ENCODE peak calls at places on chromosome 6, in seven cellular contexts. A, R, T, Q, I, O and F are unnamed samples.

GRCh38 chr6:683742-684440 is 9.0 kb downstream of the EXOC2 start:
- DNase-seq in A (peak; percentile 94), R (peak; percentile 56), T (peak; percentile 87), Q (no peak), I (peak; percentile 86), O (peak; percentile 95), F (peak; percentile 88)

GRCh38 chr6:77620290-77620882 is 32.5 kb upstream of the MEI4 start:
- DNase-seq in A (peak; percentile 7), R (peak; percentile 4), T (peak; percentile 33), Q (peak; percentile 42), I (peak; percentile 62), O (no peak), F (no peak)

GRCh38 chr6:42979523-42980177 is 669 bp upstream of the PEX6 start:
- DNase-seq in A (peak; percentile 67), R (no peak), T (no peak), Q (no peak), I (no peak), O (no peak), F (peak; percentile 45)

GRCh38 chr6:54958446-54958845 is 111.9 kb downstream of the FAM83B start:
- DNase-seq in A (no peak), R (no peak), T (no peak), Q (no peak), I (no peak), O (no peak), F (no peak)

GRCh38 chr6:100228437-100229424 is 234.7 kb upstream of the MCHR2 start:
- DNase-seq in A (peak; percentile 66), R (peak; percentile 74), T (peak; percentile 93), Q (peak; percentile 74), I (peak; percentile 93), O (peak; percentile 46), F (peak; percentile 71)

GRCh38 chr6:152323376-152323775 is 313.8 kb downstream of the SYNE1 start:
- DNase-seq in A (no peak), R (no peak), T (no peak), Q (no peak), I (no peak), O (no peak), F (no peak)

GRCh38 chr6:82361631-82362030 is 2.0 kb upstream of the TPBG start:
- DNase-seq in A (no peak), R (no peak), T (no peak), Q (no peak), I (no peak), O (no peak), F (no peak)

GRCh38 chr6:139262519-139263300 is 29.1 kb downstream of the TXLNB start:
- DNase-seq in A (no peak), R (no peak), T (no peak), Q (no peak), I (no peak), O (no peak), F (peak; percentile 50)

GRCh38 chr6:43298565-43299337 is 691 bp downstream of the SLC22A7 start:
- DNase-seq in A (no peak), R (no peak), T (no peak), Q (no peak), I (no peak), O (no peak), F (no peak)

GRCh38 chr6:159307246-159307790 is 138.1 kb downstream of the FNDC1 start:
- DNase-seq in A (no peak), R (no peak), T (no peak), Q (peak; percentile 22), I (no peak), O (no peak), F (no peak)

GRCh38 chr6:157434349-157435016 is 53.5 kb downstream of the ZDHHC14 start:
- DNase-seq in A (no peak), R (no peak), T (no peak), Q (peak; percentile 14), I (no peak), O (no peak), F (no peak)

GRCh38 chr6:129104131-129104530 is 221.2 kb downstream of the LAMA2 start:
- DNase-seq in A (peak; percentile 27), R (no peak), T (no peak), Q (peak; percentile 97), I (no peak), O (no peak), F (peak; percentile 71)

GRCh38 chr6:44416103-44416502 is 28.6 kb downstream of the CDC5L start:
- DNase-seq in A (peak; percentile 68), R (no peak), T (no peak), Q (no peak), I (no peak), O (no peak), F (peak; percentile 58)

GRCh38 chr6:21595951-21596378 is 2.4 kb downstream of the SOX4 start:
- DNase-seq in A (peak; percentile 21), R (no peak), T (no peak), Q (no peak), I (peak; percentile 69), O (no peak), F (no peak)

GRCh38 chr6:159107451-159108260 is 61.5 kb upstream of the FNDC1 start:
- DNase-seq in A (no peak), R (no peak), T (no peak), Q (no peak), I (no peak), O (no peak), F (no peak)

GRCh38 chr6:4776967-4777925 is 1.0 kb downstream of the CDYL start:
- DNase-seq in A (peak; percentile 57), R (no peak), T (no peak), Q (peak; percentile 58), I (peak; percentile 48), O (no peak), F (peak; percentile 39)

GRCh38 chr6:16762547-16763477 is 1.6 kb upstream of the ATXN1 start:
- DNase-seq in A (peak; percentile 93), R (peak; percentile 27), T (peak; percentile 54), Q (peak; percentile 71), I (peak; percentile 80), O (no peak), F (peak; percentile 97)

GRCh38 chr6:169632841-169633240 is 69.0 kb downstream of the WDR27 start:
- DNase-seq in A (no peak), R (no peak), T (no peak), Q (no peak), I (no peak), O (no peak), F (no peak)

GRCh38 chr6:143346004-143346403 is 104.5 kb downstream of the ADAT2 start:
- DNase-seq in A (no peak), R (no peak), T (no peak), Q (no peak), I (no peak), O (no peak), F (no peak)

GRCh38 chr6:11317885-11318771 is 85.7 kb upstream of the NEDD9 start:
- DNase-seq in A (peak; percentile 98), R (no peak), T (no peak), Q (peak; percentile 98), I (peak; percentile 85), O (no peak), F (peak; percentile 98)

GRCh38 chr6:161644521-161644920 is 370.7 kb upstream of the AGPAT4 start:
- DNase-seq in A (no peak), R (no peak), T (no peak), Q (no peak), I (no peak), O (no peak), F (no peak)

GRCh38 chr6:56244528-56245253 is 2.7 kb downstream of the COL21A1 start:
- DNase-seq in A (no peak), R (no peak), T (no peak), Q (no peak), I (no peak), O (no peak), F (no peak)

GRCh38 chr6:37658121-37658520 is 39.6 kb downstream of the MDGA1 start:
- DNase-seq in A (no peak), R (no peak), T (no peak), Q (no peak), I (no peak), O (no peak), F (no peak)

DNA sequence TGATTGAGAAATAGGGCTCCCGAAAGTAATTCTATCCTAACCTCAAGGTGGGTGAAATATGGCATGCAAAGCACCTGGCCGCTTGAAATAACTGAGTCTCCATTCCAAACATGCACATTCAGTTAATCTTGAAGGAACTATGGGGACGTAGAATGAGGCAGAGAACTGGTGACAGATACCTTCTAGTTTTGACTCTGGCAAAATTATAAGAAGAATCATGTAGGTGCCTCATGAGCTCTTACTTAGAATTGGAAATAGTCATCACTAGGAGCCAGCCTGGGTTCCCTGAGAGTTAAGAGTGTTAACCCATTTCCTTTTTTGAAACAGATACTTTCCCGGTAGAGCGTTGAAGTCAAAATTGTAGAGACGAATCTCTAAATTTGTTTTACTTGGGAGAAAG is 49.3 kb downstream of the RPF2 start:
- DNase-seq in A (no peak), R (no peak), T (no peak), Q (peak; percentile 33), I (no peak), O (no peak), F (no peak)
- H2AK5ac ChIP-seq in A (no peak overlapping the region), R (no peak overlapping the region), T (no peak overlapping the region), Q (no peak overlapping the region), I (no peak overlapping the region), O (no peak overlapping the region), F (no peak overlapping the region)

DNA sequence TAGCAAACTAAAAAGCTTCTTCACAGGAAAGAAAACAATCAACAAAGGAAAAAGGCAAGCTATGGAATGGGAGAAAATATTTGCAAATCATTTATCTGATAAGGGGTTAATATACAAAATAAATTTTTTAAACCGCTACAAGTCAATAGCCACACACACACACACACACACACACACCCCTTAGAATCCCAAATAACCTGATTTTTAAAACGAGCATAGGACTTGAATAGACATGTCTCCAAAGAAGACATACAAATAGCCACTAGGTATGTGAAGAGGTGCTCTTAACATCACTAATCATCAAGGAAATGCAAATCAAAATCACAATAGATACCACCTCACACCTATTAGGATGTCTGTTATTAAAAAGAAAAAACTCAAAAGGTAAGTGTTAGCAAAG is 187.7 kb downstream of the TRIM27 start:
- DNase-seq in A (no peak), R (no peak), T (no peak), Q (no peak), I (no peak), O (no peak), F (no peak)
- H2AK5ac ChIP-seq in A (no peak overlapping the region), R (no peak overlapping the region), T (no peak overlapping the region), Q (no peak overlapping the region), I (no peak overlapping the region), O (no peak overlapping the region), F (no peak overlapping the region)

DNA sequence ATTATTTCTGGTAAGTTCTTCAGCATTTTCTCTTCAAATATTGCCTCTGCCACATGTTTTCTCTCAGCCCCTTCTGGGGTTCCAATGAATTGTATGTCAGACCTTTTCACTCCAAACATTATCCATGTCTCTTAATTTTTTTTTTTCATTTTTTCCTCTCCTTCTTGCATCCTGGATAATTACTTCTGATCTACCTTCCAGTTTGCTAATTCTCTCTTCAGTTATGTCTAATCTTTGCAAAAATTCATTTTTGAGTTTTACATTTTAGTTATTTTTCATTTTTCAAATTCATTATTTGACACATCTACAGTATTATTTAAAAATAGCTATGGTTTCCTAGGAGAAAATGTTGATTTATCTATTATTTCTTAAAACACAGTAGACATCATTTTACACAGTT is 271.7 kb downstream of the TFAP2B start:
- DNase-seq in A (no peak), R (no peak), T (no peak), Q (no peak), I (no peak), O (no peak), F (no peak)
- H2AK5ac ChIP-seq in A (no peak overlapping the region), R (no peak overlapping the region), T (no peak overlapping the region), Q (no peak overlapping the region), I (no peak overlapping the region), O (no peak overlapping the region), F (no peak overlapping the region)

DNA sequence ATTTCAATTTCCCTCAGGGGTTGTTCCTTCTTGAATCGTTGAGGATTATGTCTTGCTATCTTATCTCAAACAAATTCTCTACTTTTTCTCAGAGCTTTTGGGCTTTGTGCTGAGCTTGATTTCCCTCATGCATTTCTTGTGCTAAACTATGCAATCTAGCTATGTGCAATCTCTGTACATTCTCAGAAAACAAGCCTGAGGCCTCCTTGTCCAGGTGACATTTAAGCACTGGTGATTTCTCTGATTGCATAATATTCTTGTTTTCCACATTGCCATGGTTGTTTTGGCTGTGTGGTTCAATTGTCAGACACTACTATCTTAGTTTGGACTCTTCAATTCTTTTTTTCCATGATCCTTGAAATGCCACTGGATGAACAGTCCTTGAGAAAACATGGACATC is 81.3 kb upstream of the MAN1A1 start:
- DNase-seq in A (no peak), R (no peak), T (no peak), Q (peak; percentile 98), I (peak; percentile 71), O (no peak), F (no peak)
- H2AK5ac ChIP-seq in A (no peak overlapping the region), R (no peak overlapping the region), T (no peak overlapping the region), Q (no peak overlapping the region), I (no peak overlapping the region), O (no peak overlapping the region), F (no peak overlapping the region)